ENCODE peak calls at places on chromosome 13, in six cellular contexts. S is stimulated activated CD4-positive, alpha-beta T cell treated with anti-CD3 and anti-CD28 coated beads, Interleukin-4, amount 100 ng/mL, for 48 hours; T is body of pancreas; W is A549; G is nephron progenitor cell; F is EL. Q is an unnamed sample.

GRCh38 chr13:59948686-59949085 is 215.0 kb downstream of the DIAPH3 start:
- DNase-seq in T (no peak), F (no peak), S (no peak), G (no peak), W (no peak), Q (no peak)

GRCh38 chr13:40064723-40065122 is 409.3 kb downstream of the COG6 start:
- DNase-seq in G (no peak), T (peak), S (no peak), W (peak), F (peak), Q (no peak)

GRCh38 chr13:23378009-23378632 is 55.4 kb downstream of the SACS start:
- DNase-seq in G (no peak), T (no peak), S (peak), F (peak), W (peak), Q (no peak)

GRCh38 chr13:47136659-47136975 is 239.8 kb upstream of the HTR2A start:
- DNase-seq in F (no peak), W (no peak), G (no peak), S (no peak), T (no peak), Q (no peak)

GRCh38 chr13:82717249-82717648 is 1165.0 kb downstream of the SLITRK1 start:
- DNase-seq in G (no peak), S (no peak), T (no peak), W (no peak), F (peak), Q (no peak)

GRCh38 chr13:43306364-43306763 is 283.0 kb downstream of the DNAJC15 start:
- DNase-seq in S (no peak), W (no peak), G (no peak), T (no peak), F (no peak), Q (no peak)

GRCh38 chr13:33340631-33341030 is 55.1 kb upstream of the STARD13 start:
- DNase-seq in T (no peak), S (no peak), F (peak), G (no peak), W (no peak), Q (no peak)

GRCh38 chr13:58300224-58300623 is 668.7 kb downstream of the PCDH17 start:
- DNase-seq in S (no peak), G (no peak), T (no peak), W (no peak), F (no peak), Q (no peak)

GRCh38 chr13:66951426-66951825 is 278.7 kb downstream of the PCDH9 start:
- DNase-seq in F (no peak), G (no peak), T (no peak), S (no peak), W (no peak), Q (no peak)

GRCh38 chr13:98544105-98544710 is 32.7 kb downstream of the STK24 start:
- DNase-seq in W (no peak), F (no peak), G (no peak), T (no peak), S (no peak), Q (no peak)

GRCh38 chr13:50033696-50034095 is 18.5 kb downstream of the KCNRG start:
- DNase-seq in S (no peak), T (no peak), G (no peak), W (no peak), F (peak), Q (no peak)

Q was measured in effector memory CD8-positive, alpha-beta T cell.